ENCODE peak calls at places on chromosomes 2 and 18, in seven cellular contexts. One of them, this sample, is unnamed. For H3K4me1, the result is how much of the 10 kb centered on the place peaks cover.

GRCh38 chr18:62523631-62524442 is 1.0 kb downstream of the ZCCHC2 start:
- DNase-seq in mesendoderm: peak
- DNase-seq in astrocyte: peak
- DNase-seq in neuronal stem cell: no peak
- DNase-seq in endothelial cell of umbilical vein: peak
- DNase-seq in MM.1S: peak
- DNase-seq in fibroblast of lung: peak
- DNase-seq in this sample: peak

GRCh38 chr2:205903549-205904129 is 182.3 kb downstream of the INO80D start:
- DNase-seq in mesendoderm: peak
- DNase-seq in astrocyte: no peak
- DNase-seq in neuronal stem cell: peak
- DNase-seq in endothelial cell of umbilical vein: peak
- DNase-seq in MM.1S: peak
- DNase-seq in fibroblast of lung: no peak
- DNase-seq in this sample: no peak

GRCh38 chr2:237859533-237860272 is at the start of gene RAMP1:
- DNase-seq in mesendoderm: peak
- DNase-seq in astrocyte: no peak
- DNase-seq in neuronal stem cell: no peak
- DNase-seq in endothelial cell of umbilical vein: no peak
- DNase-seq in MM.1S: no peak
- DNase-seq in fibroblast of lung: no peak
- DNase-seq in this sample: no peak

GRCh38 chr18:50742947-50743346 is 76.9 kb downstream of the MRO start:
- DNase-seq in mesendoderm: no peak
- DNase-seq in astrocyte: no peak
- DNase-seq in neuronal stem cell: no peak
- DNase-seq in endothelial cell of umbilical vein: no peak
- DNase-seq in MM.1S: no peak
- DNase-seq in fibroblast of lung: no peak
- DNase-seq in this sample: no peak

GRCh38 chr2:237296756-237297155 is 117.2 kb downstream of the COL6A3 start:
- DNase-seq in mesendoderm: no peak
- DNase-seq in astrocyte: peak
- DNase-seq in neuronal stem cell: no peak
- DNase-seq in endothelial cell of umbilical vein: no peak
- DNase-seq in MM.1S: no peak
- DNase-seq in fibroblast of lung: no peak
- DNase-seq in this sample: no peak

GRCh38 chr2:73925853-73926492 is 707 bp upstream of the DGUOK start:
- DNase-seq in mesendoderm: no peak
- DNase-seq in astrocyte: no peak
- DNase-seq in neuronal stem cell: no peak
- DNase-seq in endothelial cell of umbilical vein: no peak
- DNase-seq in MM.1S: no peak
- DNase-seq in fibroblast of lung: no peak
- DNase-seq in this sample: peak

GRCh38 chr18:49399003-49399402 is 61.4 kb downstream of the DYM start:
- DNase-seq in mesendoderm: no peak
- DNase-seq in astrocyte: no peak
- DNase-seq in neuronal stem cell: no peak
- DNase-seq in endothelial cell of umbilical vein: peak
- DNase-seq in MM.1S: no peak
- DNase-seq in fibroblast of lung: no peak
- DNase-seq in this sample: peak

GRCh38 chr2:1572638-1573037 is 159.4 kb downstream of the TPO start:
- DNase-seq in mesendoderm: no peak
- DNase-seq in astrocyte: peak
- DNase-seq in neuronal stem cell: no peak
- DNase-seq in endothelial cell of umbilical vein: no peak
- DNase-seq in MM.1S: no peak
- DNase-seq in fibroblast of lung: peak
- DNase-seq in this sample: no peak

GRCh38 chr18:69763821-69764220 is 183.9 kb downstream of the CD226 start:
- DNase-seq in mesendoderm: no peak
- DNase-seq in astrocyte: no peak
- DNase-seq in neuronal stem cell: no peak
- DNase-seq in endothelial cell of umbilical vein: no peak
- DNase-seq in MM.1S: no peak
- DNase-seq in fibroblast of lung: no peak
- DNase-seq in this sample: no peak

GRCh38 chr2:38581193-38582147 is 21.3 kb downstream of the HNRNPLL start:
- DNase-seq in mesendoderm: peak
- DNase-seq in astrocyte: peak
- DNase-seq in neuronal stem cell: peak
- DNase-seq in endothelial cell of umbilical vein: peak
- DNase-seq in MM.1S: peak
- DNase-seq in fibroblast of lung: peak
- DNase-seq in this sample: peak

GRCh38 chr2:13227543-13227942 is 510.8 kb downstream of the TRIB2 start:
- DNase-seq in mesendoderm: peak
- DNase-seq in astrocyte: no peak
- DNase-seq in neuronal stem cell: no peak
- DNase-seq in endothelial cell of umbilical vein: no peak
- DNase-seq in MM.1S: no peak
- DNase-seq in fibroblast of lung: no peak
- DNase-seq in this sample: no peak

GRCh38 chr2:231123362-231123898 is 1.4 kb downstream of the HTR2B start:
- DNase-seq in mesendoderm: peak
- DNase-seq in astrocyte: peak
- DNase-seq in neuronal stem cell: no peak
- DNase-seq in endothelial cell of umbilical vein: peak
- DNase-seq in MM.1S: no peak
- DNase-seq in fibroblast of lung: peak
- DNase-seq in this sample: peak

GRCh38 chr18:24659837-24660720 is 199.6 kb downstream of the HRH4 start:
- DNase-seq in mesendoderm: no peak
- DNase-seq in astrocyte: no peak
- DNase-seq in neuronal stem cell: no peak
- DNase-seq in endothelial cell of umbilical vein: peak
- DNase-seq in MM.1S: peak
- DNase-seq in fibroblast of lung: peak
- DNase-seq in this sample: peak

GRCh38 chr2:184920451-184920965 is 322.2 kb downstream of the ZNF804A start:
- DNase-seq in mesendoderm: no peak
- DNase-seq in astrocyte: peak
- DNase-seq in neuronal stem cell: no peak
- DNase-seq in endothelial cell of umbilical vein: no peak
- DNase-seq in MM.1S: no peak
- DNase-seq in fibroblast of lung: peak
- DNase-seq in this sample: no peak

GRCh38 chr18:1708006-1708405 is 803.3 kb downstream of the ADCYAP1 start:
- DNase-seq in mesendoderm: no peak
- DNase-seq in astrocyte: no peak
- DNase-seq in neuronal stem cell: no peak
- DNase-seq in endothelial cell of umbilical vein: no peak
- DNase-seq in MM.1S: no peak
- DNase-seq in fibroblast of lung: no peak
- DNase-seq in this sample: peak

GRCh38 chr18:36772339-36772738 is 56.5 kb downstream of the TPGS2 start:
- DNase-seq in mesendoderm: no peak
- DNase-seq in astrocyte: peak
- DNase-seq in neuronal stem cell: no peak
- DNase-seq in endothelial cell of umbilical vein: no peak
- DNase-seq in MM.1S: no peak
- DNase-seq in fibroblast of lung: no peak
- DNase-seq in this sample: no peak

DNA sequence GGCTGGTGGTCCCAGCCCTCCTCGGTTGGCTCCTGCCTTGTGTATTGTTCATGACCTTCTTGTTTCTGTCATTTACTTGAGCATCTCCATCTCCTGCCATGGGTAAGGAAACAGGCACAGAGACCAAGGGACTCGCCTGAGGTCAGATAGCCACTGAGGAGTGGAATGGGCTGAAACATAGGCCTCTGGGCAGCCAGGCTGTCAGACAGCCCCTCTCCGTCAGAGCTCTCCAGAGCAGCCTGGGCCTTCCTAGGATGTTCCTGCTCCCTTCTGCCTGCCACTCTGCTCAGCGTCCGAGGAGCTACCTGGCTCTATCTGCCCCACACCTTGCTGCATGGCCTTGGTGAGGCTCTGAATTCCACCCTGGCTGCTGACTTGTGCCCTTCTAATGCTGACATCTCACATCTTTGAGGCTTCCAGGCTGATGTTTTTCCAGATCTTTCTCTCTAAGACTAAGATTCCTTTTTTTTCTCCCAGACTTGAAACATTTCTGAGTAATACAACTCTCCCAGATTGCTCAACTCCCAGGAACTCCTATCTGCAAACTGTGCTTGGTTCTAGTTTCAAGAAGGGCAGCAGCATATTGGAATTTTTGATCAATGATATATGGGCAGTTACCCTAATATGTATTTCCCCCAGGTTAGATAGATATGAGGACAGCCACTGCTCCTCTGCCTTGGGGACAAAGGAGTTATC is 67.7 kb downstream of the MCFD2 start:
- DNase-seq in mesendoderm: no peak
- DNase-seq in astrocyte: peak
- DNase-seq in neuronal stem cell: no peak
- DNase-seq in endothelial cell of umbilical vein: no peak
- DNase-seq in MM.1S: no peak
- DNase-seq in fibroblast of lung: peak
- DNase-seq in this sample: peak
- H3K9ac ChIP-seq in mesendoderm: no peak
- H3K9ac ChIP-seq in astrocyte: peak
- H3K9ac ChIP-seq in neuronal stem cell: no peak
- H3K9ac ChIP-seq in endothelial cell of umbilical vein: no peak
- H3K9ac ChIP-seq in MM.1S: no peak
- H3K9ac ChIP-seq in fibroblast of lung: peak
- H3K9ac ChIP-seq in this sample: no peak

DNA sequence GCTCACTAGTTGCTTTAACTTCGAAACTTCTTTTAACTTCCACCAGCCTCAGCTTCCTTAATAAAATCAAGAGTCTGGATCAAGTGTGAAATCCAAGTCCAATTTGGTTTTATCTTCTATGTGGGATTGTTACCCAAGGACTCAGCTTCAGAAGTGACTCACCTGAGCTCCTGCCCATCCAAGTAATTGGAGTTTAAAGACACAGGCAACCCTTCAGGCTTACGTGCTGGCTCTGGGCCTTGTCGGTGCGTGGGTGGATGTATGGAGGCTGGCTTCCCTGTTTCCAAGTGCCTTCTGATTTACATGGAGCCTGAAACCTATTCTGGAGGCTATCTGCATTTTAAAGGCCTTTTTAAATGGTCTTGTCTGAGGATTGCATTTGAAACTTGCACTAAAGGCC is 374.1 kb upstream of the ID2 start:
- DNase-seq in mesendoderm: no peak
- DNase-seq in astrocyte: peak
- DNase-seq in neuronal stem cell: no peak
- DNase-seq in endothelial cell of umbilical vein: no peak
- DNase-seq in MM.1S: no peak
- DNase-seq in fibroblast of lung: no peak
- DNase-seq in this sample: peak
- H3K4me1 ChIP-seq in mesendoderm: under half
- H3K4me1 ChIP-seq in astrocyte: under half
- H3K4me1 ChIP-seq in neuronal stem cell: under half
- H3K4me1 ChIP-seq in endothelial cell of umbilical vein: under half
- H3K4me1 ChIP-seq in MM.1S: under half
- H3K4me1 ChIP-seq in fibroblast of lung: under half
- H3K4me1 ChIP-seq in this sample: under half

GRCh38 chr2:59301466-59302402 is 1060.6 kb upstream of the FANCL start:
- DNase-seq in mesendoderm: peak
- DNase-seq in astrocyte: peak
- DNase-seq in neuronal stem cell: peak
- DNase-seq in endothelial cell of umbilical vein: peak
- DNase-seq in MM.1S: peak
- DNase-seq in fibroblast of lung: peak
- DNase-seq in this sample: peak
- H3K9ac ChIP-seq in mesendoderm: no peak
- H3K9ac ChIP-seq in astrocyte: no peak
- H3K9ac ChIP-seq in neuronal stem cell: no peak
- H3K9ac ChIP-seq in endothelial cell of umbilical vein: no peak
- H3K9ac ChIP-seq in MM.1S: no peak
- H3K9ac ChIP-seq in fibroblast of lung: no peak
- H3K9ac ChIP-seq in this sample: no peak

GRCh38 chr2:85653996-85654395 is 14.0 kb downstream of the SFTPB start:
- DNase-seq in mesendoderm: no peak
- DNase-seq in astrocyte: no peak
- DNase-seq in neuronal stem cell: no peak
- DNase-seq in endothelial cell of umbilical vein: no peak
- DNase-seq in MM.1S: no peak
- DNase-seq in fibroblast of lung: no peak
- DNase-seq in this sample: no peak

GRCh38 chr2:85650456-85650855 is 17.5 kb downstream of the SFTPB start:
- DNase-seq in mesendoderm: no peak
- DNase-seq in astrocyte: no peak
- DNase-seq in neuronal stem cell: no peak
- DNase-seq in endothelial cell of umbilical vein: no peak
- DNase-seq in MM.1S: no peak
- DNase-seq in fibroblast of lung: no peak
- DNase-seq in this sample: no peak

GRCh38 chr2:85651097-85651496 is 16.9 kb downstream of the SFTPB start:
- DNase-seq in mesendoderm: no peak
- DNase-seq in astrocyte: no peak
- DNase-seq in neuronal stem cell: no peak
- DNase-seq in endothelial cell of umbilical vein: no peak
- DNase-seq in MM.1S: no peak
- DNase-seq in fibroblast of lung: no peak
- DNase-seq in this sample: no peak

GRCh38 chr2:85649201-85650190 is 18.5 kb downstream of the SFTPB start:
- DNase-seq in mesendoderm: no peak
- DNase-seq in astrocyte: peak
- DNase-seq in neuronal stem cell: no peak
- DNase-seq in endothelial cell of umbilical vein: peak
- DNase-seq in MM.1S: no peak
- DNase-seq in fibroblast of lung: peak
- DNase-seq in this sample: no peak

GRCh38 chr2:85652056-85652455 is 15.9 kb downstream of the SFTPB start:
- DNase-seq in mesendoderm: no peak
- DNase-seq in astrocyte: no peak
- DNase-seq in neuronal stem cell: no peak
- DNase-seq in endothelial cell of umbilical vein: no peak
- DNase-seq in MM.1S: no peak
- DNase-seq in fibroblast of lung: no peak
- DNase-seq in this sample: no peak
- H3K4me1 ChIP-seq in mesendoderm: under half
- H3K4me1 ChIP-seq in astrocyte: under half
- H3K4me1 ChIP-seq in neuronal stem cell: under half
- H3K4me1 ChIP-seq in endothelial cell of umbilical vein: under half
- H3K4me1 ChIP-seq in MM.1S: under half
- H3K4me1 ChIP-seq in fibroblast of lung: under half
- H3K4me1 ChIP-seq in this sample: under half

DNA sequence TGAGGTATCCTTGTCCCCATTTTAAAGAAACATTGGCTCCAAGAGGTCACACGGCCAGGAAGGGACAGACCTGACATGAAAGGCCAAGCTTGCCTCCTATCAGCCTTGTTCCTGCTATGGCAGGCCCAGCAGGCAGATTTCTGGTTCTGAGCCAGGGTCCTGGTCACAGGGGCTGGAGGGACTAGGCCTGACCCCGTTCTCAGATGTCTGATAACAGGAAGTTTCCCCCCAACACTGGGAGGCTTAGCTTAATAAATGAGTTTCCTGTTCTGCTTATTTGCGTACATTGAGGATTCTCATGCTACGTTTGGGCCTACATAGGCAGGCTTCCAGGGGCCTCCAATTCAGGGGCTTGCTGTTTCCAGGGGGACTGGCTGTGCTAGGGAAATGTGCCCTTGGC is 107.8 kb upstream of the LTBP1 start:
- DNase-seq in mesendoderm: no peak
- DNase-seq in astrocyte: no peak
- DNase-seq in neuronal stem cell: no peak
- DNase-seq in endothelial cell of umbilical vein: no peak
- DNase-seq in MM.1S: no peak
- DNase-seq in fibroblast of lung: no peak
- DNase-seq in this sample: no peak
- H3K9ac ChIP-seq in mesendoderm: no peak
- H3K9ac ChIP-seq in astrocyte: no peak
- H3K9ac ChIP-seq in neuronal stem cell: no peak
- H3K9ac ChIP-seq in endothelial cell of umbilical vein: no peak
- H3K9ac ChIP-seq in MM.1S: no peak
- H3K9ac ChIP-seq in fibroblast of lung: no peak
- H3K9ac ChIP-seq in this sample: no peak

This sample was measured in mammary epithelial cell.